ENCODE peak calls at places on chromosomes 13 and 19, in six cellular contexts. C is cardiac muscle cell, F is body of pancreas, B is transverse colon, X is left ventricle myocardium inferior, D is breast epithelium. S is an unnamed sample.

GRCh38 chr19:47781590-47782318 is 3.3 kb downstream of the SELENOW start:
- DNase-seq in C (no peak), F (peak; percentile 64), B (no peak), X (peak; percentile 50), D (peak; percentile 45), S (no peak)

GRCh38 chr13:40438999-40439797 is 227.2 kb downstream of the FOXO1 start:
- DNase-seq in C (peak; percentile 74), F (peak; percentile 65), B (no peak), X (no peak), D (no peak), S (no peak)

GRCh38 chr19:17530586-17530985 is 19.1 kb downstream of the PGLS start:
- DNase-seq in C (no peak), F (no peak), B (no peak), X (no peak), D (no peak), S (no peak)

GRCh38 chr19:58010507-58010906 is 7.9 kb upstream of the ZNF606 start:
- DNase-seq in C (no peak), F (no peak), B (no peak), X (no peak), D (no peak), S (no peak)

GRCh38 chr19:45607071-45608029 is 5.3 kb upstream of the GPR4 start:
- DNase-seq in C (peak; percentile 80), F (peak; percentile 86), B (peak; percentile 77), X (peak; percentile 79), D (peak; percentile 42), S (peak; percentile 68)

GRCh38 chr19:50977626-50978025 is 6.1 kb downstream of the KLK7 start:
- DNase-seq in C (no peak), F (no peak), B (no peak), X (no peak), D (no peak), S (no peak)

GRCh38 chr19:46828484-46828883 is 22.2 kb downstream of the AP2S1 start:
- DNase-seq in C (no peak), F (no peak), B (no peak), X (no peak), D (no peak), S (no peak)

GRCh38 chr19:2613507-2614295 is 88.8 kb downstream of the GNG7 start:
- DNase-seq in C (peak; percentile 56), F (peak; percentile 44), B (peak; percentile 50), X (peak; percentile 29), D (no peak), S (peak; percentile 46)

GRCh38 chr13:102913924-102914628 is 68.2 kb downstream of the ERCC5 start:
- DNase-seq in C (peak; percentile 55), F (peak; percentile 15), B (peak; percentile 17), X (no peak), D (peak; percentile 47), S (no peak)

GRCh38 chr13:37954191-37954590 is 84.6 kb upstream of the TRPC4 start:
- DNase-seq in C (no peak), F (no peak), B (no peak), X (no peak), D (no peak), S (no peak)

GRCh38 chr13:43303040-43303729 is 279.8 kb downstream of the DNAJC15 start:
- DNase-seq in C (peak; percentile 83), F (peak; percentile 82), B (peak; percentile 28), X (peak; percentile 54), D (peak; percentile 33), S (no peak)

GRCh38 chr19:6359517-6359916 is 1.8 kb upstream of the CLPP start:
- DNase-seq in C (no peak), F (no peak), B (no peak), X (no peak), D (no peak), S (no peak)

GRCh38 chr19:5001547-5002131 is 32.7 kb downstream of the KDM4B start:
- DNase-seq in C (peak; percentile 72), F (peak; percentile 42), B (no peak), X (no peak), D (no peak), S (no peak)

GRCh38 chr19:17325881-17326594 is 8.6 kb downstream of the ANO8 start:
- DNase-seq in C (no peak), F (peak; percentile 34), B (no peak), X (no peak), D (peak; percentile 78), S (no peak)

GRCh38 chr19:10998045-10998533 is 37.3 kb downstream of the SMARCA4 start:
- DNase-seq in C (peak; percentile 74), F (no peak), B (peak; percentile 48), X (no peak), D (no peak), S (no peak)

GRCh38 chr13:92547256-92547655 is 679.4 kb upstream of the GPC6 start:
- DNase-seq in C (peak; percentile 30), F (no peak), B (no peak), X (no peak), D (no peak), S (no peak)

GRCh38 chr19:48444933-48445194 is 919 bp upstream of the GRWD1 start:
- DNase-seq in C (peak; percentile 10), F (no peak), B (no peak), X (no peak), D (no peak), S (no peak)

GRCh38 chr19:49957262-49957915 is 3.6 kb downstream of the SIGLEC11 start:
- DNase-seq in C (no peak), F (peak; percentile 46), B (no peak), X (no peak), D (no peak), S (peak; percentile 30)

GRCh38 chr19:3880471-3881271 is at the start of gene ATCAY:
- DNase-seq in C (peak; percentile 3), F (no peak), B (no peak), X (no peak), D (no peak), S (no peak)

GRCh38 chr19:13315495-13315894 is 165.3 kb downstream of the IER2 start:
- DNase-seq in C (no peak), F (no peak), B (peak; percentile 8), X (no peak), D (no peak), S (no peak)

GRCh38 chr13:113545455-113545930 is 39.1 kb upstream of the TFDP1 start:
- DNase-seq in C (peak; percentile 16), F (no peak), B (peak; percentile 8), X (peak; percentile 24), D (no peak), S (peak; percentile 55)

GRCh38 chr13:37058801-37059135 is 720 bp downstream of the SUPT20H start:
- DNase-seq in C (peak; percentile 34), F (peak; percentile 19), B (no peak), X (no peak), D (no peak), S (no peak)

GRCh38 chr13:45718063-45718462 is 15.9 kb downstream of the CBY2 start:
- DNase-seq in C (peak; percentile 40), F (no peak), B (no peak), X (no peak), D (no peak), S (no peak)
- TF ChIP-seq CTCF in C (peak; percentile 65), F (peak; percentile 46), B (no peak), X (peak; percentile 21), D (no peak), S (peak; percentile 17)

DNA sequence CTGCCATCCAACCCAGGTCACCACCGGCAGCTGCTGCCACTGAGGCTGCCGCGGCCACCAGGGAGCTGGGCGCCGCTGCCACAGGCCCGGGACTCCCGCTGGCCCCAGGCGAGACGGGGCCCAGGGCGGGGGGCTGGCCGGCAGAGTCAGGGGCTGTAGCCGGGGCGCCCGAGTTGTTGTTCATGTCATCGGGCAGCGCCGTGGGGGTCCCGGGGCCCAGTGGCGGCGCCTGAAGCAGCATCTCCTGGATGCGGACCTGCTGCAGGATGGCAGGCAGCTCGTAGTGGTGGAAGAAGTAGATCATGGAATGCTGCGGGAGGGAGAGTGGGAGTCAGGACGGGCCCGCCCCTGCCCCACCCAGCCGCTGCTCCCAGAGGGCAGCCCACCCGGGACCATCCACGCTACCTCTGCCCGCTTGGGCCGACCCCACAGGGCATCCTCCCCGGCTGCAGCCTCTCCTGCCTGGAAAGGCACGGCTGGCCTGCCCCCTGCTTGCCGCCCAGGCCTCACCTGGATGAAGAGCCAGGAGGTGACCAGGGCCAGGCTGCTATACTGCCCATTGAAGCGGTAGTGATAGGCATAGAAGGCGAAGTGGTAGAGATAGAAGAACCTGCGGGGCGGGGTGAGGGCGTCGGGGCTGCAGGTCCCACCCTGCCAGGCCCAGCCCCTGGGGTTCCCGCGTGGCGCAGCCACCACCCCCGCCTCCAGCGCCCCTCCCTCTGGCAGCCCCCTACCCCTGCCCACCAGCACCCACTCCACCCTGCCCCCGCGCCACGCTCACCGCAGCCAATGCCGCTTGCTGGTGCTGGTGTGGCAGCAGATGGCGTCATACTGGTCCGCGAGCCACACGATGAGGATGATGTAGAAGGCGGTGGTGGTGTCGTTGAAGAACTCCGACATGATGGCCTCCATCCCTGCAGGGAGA is 10.1 kb downstream of the TMEM259 start:
- DNase-seq in C (no peak), F (no peak), B (no peak), X (no peak), D (no peak), S (peak; percentile 74)
- H3K27ac ChIP-seq in C (no peak overlapping the region), F (no peak overlapping the region), B (peak overlapping the region; percentile 60), X (no peak overlapping the region), D (no peak overlapping the region), S (no peak overlapping the region)

GRCh38 chr13:80444240-80445015 is 103.5 kb upstream of the SPRY2 start:
- DNase-seq in C (no peak), F (no peak), B (no peak), X (no peak), D (no peak), S (no peak)

GRCh38 chr13:80448725-80449124 is 107.8 kb upstream of the SPRY2 start:
- DNase-seq in C (no peak), F (no peak), B (no peak), X (no peak), D (no peak), S (no peak)

GRCh38 chr13:80442613-80443012 is 101.7 kb upstream of the SPRY2 start:
- DNase-seq in C (no peak), F (no peak), B (no peak), X (no peak), D (no peak), S (no peak)

GRCh38 chr13:80452279-80452678 is 111.4 kb upstream of the SPRY2 start:
- DNase-seq in C (no peak), F (no peak), B (no peak), X (no peak), D (no peak), S (peak; percentile 39)

GRCh38 chr13:80447747-80448146 is 106.8 kb upstream of the SPRY2 start:
- DNase-seq in C (no peak), F (no peak), B (no peak), X (no peak), D (no peak), S (no peak)
- TF ChIP-seq CTCF in C (no peak), F (no peak), B (no peak), X (no peak), D (no peak), S (no peak)

DNA sequence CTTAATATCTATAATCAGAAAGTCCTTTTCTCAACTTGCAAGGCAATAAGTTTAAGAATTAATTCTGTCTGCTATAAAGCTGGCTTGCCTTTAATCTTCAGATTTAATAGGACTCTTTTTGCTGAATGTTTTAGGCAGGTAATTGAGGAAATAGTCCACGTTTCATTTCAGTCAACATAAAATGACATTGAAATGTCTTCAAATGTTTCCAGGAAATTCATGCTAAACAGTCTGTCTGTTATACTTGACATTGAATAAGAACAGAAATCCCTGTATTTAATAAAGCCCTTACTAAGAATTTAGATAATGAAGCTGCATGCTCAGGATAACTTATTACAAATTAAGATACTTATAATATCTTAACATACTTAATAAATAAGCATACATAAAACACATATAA is 84.2 kb downstream of the PCDH9 start:
- DNase-seq in C (no peak), F (no peak), B (no peak), X (no peak), D (no peak), S (no peak)
- H3K27ac ChIP-seq in C (no peak overlapping the region), F (no peak overlapping the region), B (no peak overlapping the region), X (peak overlapping the region; percentile 87), D (no peak overlapping the region), S (no peak overlapping the region)

S was measured in left lung.